ENCODE peak calls at places on chromosome 6, in six cellular contexts. U, D, C, K, R and S are unnamed samples.

GRCh38 chr6:15352884-15353283 is 107.0 kb downstream of the JARID2 start:
- DNase-seq in U (no peak), D (no peak), C (no peak), K (no peak), R (no peak), S (no peak)

GRCh38 chr6:82396964-82397761 is 33.5 kb downstream of the TPBG start:
- DNase-seq in U (no peak), D (peak; percentile 89), C (no peak), K (no peak), R (no peak), S (no peak)

GRCh38 chr6:3226422-3227362 is 761 bp downstream of the TUBB2B start:
- DNase-seq in U (peak; percentile 46), D (no peak), C (no peak), K (peak; percentile 66), R (peak; percentile 74), S (peak; percentile 91)

GRCh38 chr6:166572370-166573261 is 13.9 kb downstream of the RAMACL start:
- DNase-seq in U (no peak), D (no peak), C (no peak), K (no peak), R (no peak), S (peak; percentile 40)

GRCh38 chr6:129853996-129854711 is 7.0 kb downstream of the TMEM244 start:
- DNase-seq in U (no peak), D (peak; percentile 32), C (no peak), K (no peak), R (no peak), S (no peak)

GRCh38 chr6:125809771-125810315 is 19.1 kb downstream of the NCOA7 start:
- DNase-seq in U (no peak), D (no peak), C (no peak), K (no peak), R (no peak), S (no peak)

GRCh38 chr6:19860235-19860877 is 23.2 kb downstream of the ID4 start:
- DNase-seq in U (no peak), D (no peak), C (no peak), K (no peak), R (no peak), S (no peak)

GRCh38 chr6:108250240-108250866 is 10.5 kb downstream of the SNX3 start:
- DNase-seq in U (no peak), D (peak; percentile 28), C (peak; percentile 20), K (no peak), R (peak; percentile 36), S (peak; percentile 48)

GRCh38 chr6:78810698-78811097 is 56.7 kb upstream of the IRAK1BP1 start:
- DNase-seq in U (no peak), D (no peak), C (no peak), K (no peak), R (no peak), S (no peak)

GRCh38 chr6:122770835-122771601 is 8.5 kb upstream of the FABP7 start:
- DNase-seq in U (no peak), D (no peak), C (peak; percentile 99), K (no peak), R (peak; percentile 87), S (peak; percentile 34)

GRCh38 chr6:7684843-7685242 is 41.1 kb upstream of the BMP6 start:
- DNase-seq in U (no peak), D (no peak), C (no peak), K (no peak), R (no peak), S (peak; percentile 74)

GRCh38 chr6:657743-658142 is 843 bp upstream of the HUS1B start:
- DNase-seq in U (no peak), D (no peak), C (no peak), K (no peak), R (no peak), S (no peak)

GRCh38 chr6:167311286-167311685 is 13.6 kb upstream of the TTLL2 start:
- DNase-seq in U (no peak), D (no peak), C (no peak), K (peak; percentile 47), R (peak; percentile 40), S (no peak)

GRCh38 chr6:47097092-47097945 is 55.2 kb upstream of the ADGRF1 start:
- DNase-seq in U (peak; percentile 40), D (peak; percentile 73), C (peak; percentile 84), K (peak; percentile 85), R (peak; percentile 72), S (peak; percentile 76)

GRCh38 chr6:45836438-45836824 is 179.2 kb downstream of the CLIC5 start:
- DNase-seq in U (no peak), D (no peak), C (no peak), K (no peak), R (no peak), S (no peak)

GRCh38 chr6:45666844-45667243 is 289.1 kb upstream of the SUPT3H start:
- DNase-seq in U (no peak), D (no peak), C (no peak), K (no peak), R (no peak), S (no peak)

GRCh38 chr6:85678000-85678601 is 35.4 kb upstream of the SYNCRIP start:
- DNase-seq in U (no peak), D (no peak), C (no peak), K (peak; percentile 21), R (no peak), S (no peak)

GRCh38 chr6:44285552-44286284 is 15.5 kb downstream of the TMEM151B start:
- DNase-seq in U (no peak), D (no peak), C (no peak), K (no peak), R (no peak), S (peak; percentile 76)

GRCh38 chr6:15351631-15352030 is 105.8 kb downstream of the JARID2 start:
- DNase-seq in U (no peak), D (no peak), C (no peak), K (peak; percentile 46), R (no peak), S (no peak)

GRCh38 chr6:21842875-21843274 is 249.3 kb downstream of the SOX4 start:
- DNase-seq in U (no peak), D (no peak), C (no peak), K (no peak), R (no peak), S (no peak)

GRCh38 chr6:14695579-14695978 is 550.3 kb upstream of the JARID2 start:
- DNase-seq in U (no peak), D (no peak), C (no peak), K (no peak), R (no peak), S (no peak)

GRCh38 chr6:17017416-17017815 is 84.4 kb upstream of the STMND1 start:
- DNase-seq in U (no peak), D (no peak), C (no peak), K (no peak), R (no peak), S (no peak)

GRCh38 chr6:87558446-87558845 is 31.3 kb downstream of the RARS2 start:
- DNase-seq in U (no peak), D (no peak), C (no peak), K (no peak), R (no peak), S (no peak)

GRCh38 chr6:40369028-40369427 is 218.1 kb downstream of the LRFN2 start:
- DNase-seq in U (no peak), D (no peak), C (no peak), K (no peak), R (no peak), S (no peak)

GRCh38 chr6:55212147-55212546 is 37.8 kb downstream of the HCRTR2 start:
- DNase-seq in U (no peak), D (no peak), C (no peak), K (no peak), R (no peak), S (no peak)

GRCh38 chr6:7975764-7976146 is 65.2 kb upstream of the TXNDC5 start:
- DNase-seq in U (no peak), D (no peak), C (no peak), K (peak; percentile 58), R (no peak), S (no peak)

GRCh38 chr6:56749632-56750151 is 107.0 kb upstream of the DST start:
- DNase-seq in U (no peak), D (peak; percentile 91), C (no peak), K (no peak), R (no peak), S (no peak)

GRCh38 chr6:135901776-135902524 is 50.4 kb downstream of the PDE7B start:
- DNase-seq in U (no peak), D (no peak), C (no peak), K (no peak), R (no peak), S (no peak)

GRCh38 chr6:108714012-108714773 is 134.0 kb upstream of the ARMC2 start:
- DNase-seq in U (no peak), D (no peak), C (peak; percentile 44), K (no peak), R (no peak), S (no peak)